ENCODE peak calls at places on chromosomes 13 and 19, in four cellular contexts. One of them, this sample, is unnamed.

GRCh38 chr19:46890423-46891170 is 29.8 kb downstream of the ARHGAP35 start:
- DNase-seq in HepG2: peak
- DNase-seq in Panc1: peak
- DNase-seq in K562: no peak
- DNase-seq in this sample: no peak

GRCh38 chr13:90197722-90198121 is 1149.8 kb upstream of the MIR17HG start:
- DNase-seq in Panc1: no peak
- DNase-seq in K562: no peak
- DNase-seq in HepG2: no peak
- DNase-seq in this sample: no peak

GRCh38 chr19:51274037-51274370 is 23.1 kb downstream of the SIGLECL1 start:
- DNase-seq in Panc1: no peak
- DNase-seq in HepG2: no peak
- DNase-seq in K562: no peak
- DNase-seq in this sample: no peak

GRCh38 chr19:4606181-4606580 is 33.1 kb upstream of the TNFAIP8L1 start:
- DNase-seq in K562: no peak
- DNase-seq in Panc1: no peak
- DNase-seq in HepG2: no peak
- DNase-seq in this sample: no peak

GRCh38 chr13:87123987-87124784 is 547.0 kb upstream of the SLITRK5 start:
- DNase-seq in K562: peak
- DNase-seq in HepG2: peak
- DNase-seq in Panc1: peak
- DNase-seq in this sample: peak

GRCh38 chr13:107348471-107348870 is 780.5 kb upstream of the ARGLU1 start:
- DNase-seq in K562: no peak
- DNase-seq in Panc1: no peak
- DNase-seq in HepG2: no peak
- DNase-seq in this sample: no peak

GRCh38 chr19:46000497-46001246 is 5.4 kb downstream of the CCDC61 start:
- DNase-seq in HepG2: no peak
- DNase-seq in Panc1: no peak
- DNase-seq in K562: peak
- DNase-seq in this sample: no peak

GRCh38 chr19:46529622-46530451 is 34.2 kb upstream of the PNMA8B start:
- DNase-seq in HepG2: peak
- DNase-seq in K562: peak
- DNase-seq in Panc1: no peak
- DNase-seq in this sample: no peak

GRCh38 chr13:79870123-79870522 is 389.2 kb downstream of the NDFIP2 start:
- DNase-seq in Panc1: no peak
- DNase-seq in HepG2: no peak
- DNase-seq in K562: no peak
- DNase-seq in this sample: no peak

GRCh38 chr13:33999830-34000605 is 182.1 kb downstream of the RFC3 start:
- DNase-seq in HepG2: no peak
- DNase-seq in Panc1: no peak
- DNase-seq in K562: no peak
- DNase-seq in this sample: no peak
- TF ChIP-seq TCF7L2 in HepG2: no peak
- TF ChIP-seq TCF7L2 in Panc1: no peak
- TF ChIP-seq TCF7L2 in K562: no peak
- TF ChIP-seq TCF7L2 in this sample: no peak

GRCh38 chr19:18278521-18279265 is 2.7 kb downstream of the JUND start:
- DNase-seq in Panc1: no peak
- DNase-seq in K562: peak
- DNase-seq in HepG2: no peak
- DNase-seq in this sample: no peak

GRCh38 chr19:18279266-18279515 is 2.2 kb downstream of the JUND start:
- DNase-seq in HepG2: no peak
- DNase-seq in K562: no peak
- DNase-seq in Panc1: no peak
- DNase-seq in this sample: no peak

GRCh38 chr19:18281082-18282020 is at the start of gene JUND:
- DNase-seq in HepG2: peak
- DNase-seq in K562: peak
- DNase-seq in Panc1: no peak
- DNase-seq in this sample: peak

GRCh38 chr19:18280247-18281081 is 958 bp downstream of the JUND start:
- DNase-seq in HepG2: peak
- DNase-seq in Panc1: no peak
- DNase-seq in K562: peak
- DNase-seq in this sample: no peak

DNA sequence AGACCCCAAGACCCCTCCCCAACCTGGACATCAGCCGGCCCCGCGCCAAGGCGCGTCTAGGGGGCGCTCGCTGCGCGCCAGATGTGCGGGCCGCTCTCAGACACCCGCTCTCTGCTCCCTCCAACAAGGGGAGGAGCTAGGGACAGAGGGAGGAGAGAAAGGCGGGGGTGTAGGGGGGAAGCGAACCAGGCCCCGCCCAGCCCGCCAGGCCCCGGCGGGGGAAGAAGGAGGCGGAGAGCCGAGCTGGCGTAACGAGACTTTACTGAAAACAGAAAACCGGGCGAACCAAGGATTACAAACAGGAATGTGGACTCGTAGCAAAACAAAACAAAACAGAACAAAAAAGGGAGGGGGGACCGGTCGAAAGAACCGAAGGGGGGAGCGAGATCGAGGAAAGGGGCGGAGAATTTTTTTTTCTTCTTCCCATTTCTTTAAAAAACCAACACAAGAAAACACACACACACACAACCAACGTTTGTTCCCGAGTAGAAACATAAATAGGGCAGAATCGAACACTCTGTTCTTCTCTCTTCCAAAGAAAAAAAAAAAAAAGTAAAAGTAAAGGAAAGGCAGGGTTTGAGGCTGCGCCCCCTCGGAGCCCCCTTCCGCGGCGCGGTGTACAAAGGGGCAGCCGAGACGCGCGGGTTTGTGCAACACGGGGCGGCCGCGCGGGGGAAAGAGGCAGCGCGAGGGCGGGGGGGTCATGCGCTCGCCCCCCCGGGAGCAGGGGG is 1.7 kb downstream of the JUND start:
- DNase-seq in Panc1: no peak
- DNase-seq in HepG2: peak
- DNase-seq in K562: peak
- DNase-seq in this sample: peak
- TF ChIP-seq TCF7L2 in Panc1: no peak
- TF ChIP-seq TCF7L2 in HepG2: no peak
- TF ChIP-seq TCF7L2 in K562: no peak
- TF ChIP-seq TCF7L2 in this sample: peak

DNA sequence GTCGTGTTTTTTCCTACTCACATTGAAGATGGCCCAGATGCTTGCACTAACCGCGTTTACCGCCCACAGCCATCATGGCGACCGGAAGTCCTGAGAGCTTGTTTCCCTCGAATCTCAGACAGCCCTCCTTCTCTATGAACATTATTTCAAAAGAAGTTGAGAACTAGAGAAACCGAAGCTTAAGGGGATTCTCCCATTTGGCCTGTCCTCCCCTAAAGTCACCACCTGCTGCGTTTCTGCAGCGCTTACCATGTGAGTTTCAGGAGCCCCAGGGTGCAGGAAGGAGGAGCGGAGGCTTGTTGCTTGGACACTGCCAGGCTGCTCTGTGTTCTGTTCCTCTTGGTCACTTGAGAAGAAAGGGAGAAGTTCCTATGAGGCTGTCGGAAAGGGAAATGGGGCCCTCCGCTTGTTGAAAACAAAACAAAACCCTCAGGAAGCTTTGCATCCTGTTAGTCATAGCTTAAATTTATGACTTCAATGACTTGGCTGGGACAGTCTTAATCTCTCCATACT is 6.2 kb downstream of the CARD8 start:
- DNase-seq in Panc1: no peak
- DNase-seq in K562: peak
- DNase-seq in HepG2: no peak
- DNase-seq in this sample: no peak
- TF ChIP-seq TCF7L2 in Panc1: no peak
- TF ChIP-seq TCF7L2 in K562: no peak
- TF ChIP-seq TCF7L2 in HepG2: no peak
- TF ChIP-seq TCF7L2 in this sample: no peak

GRCh38 chr13:45226024-45226423 is 25.2 kb upstream of the KCTD4 start:
- DNase-seq in K562: no peak
- DNase-seq in HepG2: no peak
- DNase-seq in Panc1: no peak
- DNase-seq in this sample: no peak
- TF ChIP-seq TCF7L2 in K562: no peak
- TF ChIP-seq TCF7L2 in HepG2: no peak
- TF ChIP-seq TCF7L2 in Panc1: no peak
- TF ChIP-seq TCF7L2 in this sample: no peak

DNA sequence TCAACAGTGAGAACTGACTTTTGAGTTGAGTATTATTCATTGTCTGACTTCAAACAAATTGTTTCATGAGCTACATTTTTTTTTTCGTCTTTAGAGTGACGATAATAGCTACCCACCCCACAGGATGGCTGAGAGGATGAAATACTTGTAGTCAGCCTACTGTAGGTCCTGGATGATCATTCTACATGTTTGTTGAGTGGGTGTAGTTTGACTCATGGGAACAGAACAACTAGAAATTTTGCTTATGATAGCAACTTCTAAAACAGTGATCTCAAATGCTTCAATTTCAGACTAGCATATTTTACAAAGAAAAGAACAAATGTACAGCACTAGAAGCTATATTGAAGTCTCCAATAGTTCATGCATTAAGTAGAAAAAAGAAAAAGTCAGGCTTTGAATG is 651.8 kb downstream of the PCDH9 start:
- DNase-seq in Panc1: no peak
- DNase-seq in HepG2: no peak
- DNase-seq in K562: no peak
- DNase-seq in this sample: no peak
- TF ChIP-seq TCF7L2 in Panc1: no peak
- TF ChIP-seq TCF7L2 in HepG2: no peak
- TF ChIP-seq TCF7L2 in K562: no peak
- TF ChIP-seq TCF7L2 in this sample: no peak

DNA sequence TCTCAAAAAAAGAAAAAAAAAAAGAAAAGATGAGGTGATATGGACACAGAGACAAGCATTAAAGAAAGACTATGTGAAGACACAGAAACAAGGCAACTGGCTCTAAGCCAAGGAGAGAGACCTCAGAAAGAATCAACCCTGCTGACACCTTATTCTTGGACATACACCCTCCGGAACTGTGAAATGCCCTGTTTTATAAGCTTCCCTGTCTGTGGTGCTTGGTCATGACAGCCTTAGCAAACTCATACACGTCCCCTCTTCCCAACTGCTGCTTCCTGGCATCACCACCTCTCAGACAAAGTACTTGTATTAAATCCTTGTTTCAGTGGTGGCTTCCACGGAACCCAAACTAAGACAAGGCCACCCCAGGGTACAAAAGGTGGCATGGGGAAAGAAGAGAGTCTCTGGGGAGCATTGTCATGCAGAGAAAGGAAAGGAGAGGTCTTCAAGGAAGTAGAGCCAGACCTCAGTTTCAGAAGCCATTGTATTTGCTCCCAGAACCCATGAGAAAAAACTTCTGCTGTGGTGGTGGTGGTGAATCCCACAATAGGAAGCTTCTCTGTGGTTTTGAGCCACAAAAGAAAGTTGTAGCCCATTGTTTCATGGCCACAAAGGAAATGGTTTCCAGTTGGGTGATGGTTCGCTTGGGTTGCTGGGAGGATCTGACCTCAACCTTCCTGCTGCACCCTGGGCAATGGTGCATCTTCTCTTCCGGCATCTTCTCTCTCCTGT is 16.3 kb upstream of the TSPAN16 start:
- DNase-seq in K562: no peak
- DNase-seq in Panc1: no peak
- DNase-seq in HepG2: no peak
- DNase-seq in this sample: no peak
- TF ChIP-seq TCF7L2 in K562: no peak
- TF ChIP-seq TCF7L2 in Panc1: no peak
- TF ChIP-seq TCF7L2 in HepG2: no peak
- TF ChIP-seq TCF7L2 in this sample: no peak

GRCh38 chr13:23510979-23511735 is 59.1 kb upstream of the TNFRSF19 start:
- DNase-seq in HepG2: peak
- DNase-seq in Panc1: no peak
- DNase-seq in K562: peak
- DNase-seq in this sample: peak
- TF ChIP-seq TCF7L2 in HepG2: no peak
- TF ChIP-seq TCF7L2 in Panc1: no peak
- TF ChIP-seq TCF7L2 in K562: no peak
- TF ChIP-seq TCF7L2 in this sample: no peak

GRCh38 chr19:17526922-17527321 is 15.5 kb downstream of the PGLS start:
- DNase-seq in HepG2: no peak
- DNase-seq in K562: no peak
- DNase-seq in Panc1: no peak
- DNase-seq in this sample: no peak

GRCh38 chr19:17527326-17527725 is 15.9 kb downstream of the PGLS start:
- DNase-seq in Panc1: no peak
- DNase-seq in K562: no peak
- DNase-seq in HepG2: no peak
- DNase-seq in this sample: no peak

GRCh38 chr19:17530586-17530985 is 19.1 kb downstream of the PGLS start:
- DNase-seq in HepG2: peak
- DNase-seq in Panc1: no peak
- DNase-seq in K562: no peak
- DNase-seq in this sample: no peak

GRCh38 chr19:17529239-17530158 is 18.1 kb downstream of the PGLS start:
- DNase-seq in K562: no peak
- DNase-seq in HepG2: no peak
- DNase-seq in Panc1: no peak
- DNase-seq in this sample: no peak

DNA sequence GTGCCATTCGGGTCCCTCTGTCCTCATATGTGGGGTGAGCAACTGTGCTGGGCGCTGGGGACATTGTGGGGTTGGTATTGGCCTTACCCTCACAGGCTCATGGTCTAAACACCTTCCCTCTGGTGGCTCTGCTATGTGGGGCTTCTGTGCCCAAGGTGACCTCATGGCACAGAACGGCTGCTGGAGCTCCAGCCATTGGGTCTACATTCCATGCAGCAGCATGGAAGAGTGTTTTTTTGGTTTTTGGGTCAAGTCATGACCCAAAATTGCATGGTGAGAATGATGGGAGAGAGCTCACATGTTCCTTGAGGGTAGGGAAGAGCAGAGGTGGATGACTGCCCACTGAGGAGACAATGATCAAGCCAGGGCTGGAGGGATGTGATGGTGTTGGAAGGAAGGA is 17.2 kb downstream of the PGLS start:
- DNase-seq in K562: no peak
- DNase-seq in Panc1: no peak
- DNase-seq in HepG2: no peak
- DNase-seq in this sample: no peak
- TF ChIP-seq TCF7L2 in K562: no peak
- TF ChIP-seq TCF7L2 in Panc1: no peak
- TF ChIP-seq TCF7L2 in HepG2: no peak
- TF ChIP-seq TCF7L2 in this sample: no peak